ENCODE peak calls at places on chromosomes 2 and 18, in seven cellular contexts. Y is mesendoderm, Q is H9, G is GM23248, T is MM.1S, S is trophoblast cell, C is A549. M is an unnamed sample.

GRCh38 chr2:108367014-108367413 is 10.7 kb upstream of the SULT1C4 start:
- DNase-seq in Y (no peak), Q (no peak), G (no peak), T (no peak), S (peak; percentile 39), C (no peak), M (no peak)

GRCh38 chr18:67735506-67735905 is 219.0 kb upstream of the DSEL start:
- DNase-seq in Y (no peak), Q (no peak), G (no peak), T (peak; percentile 14), S (no peak), C (no peak), M (no peak)

GRCh38 chr18:49691177-49691608 is 122.1 kb downstream of the ACAA2 start:
- DNase-seq in Y (no peak), Q (no peak), G (peak; percentile 96), T (no peak), S (no peak), C (peak; percentile 12), M (no peak)

GRCh38 chr18:62899534-62899933 is 184.2 kb downstream of the PHLPP1 start:
- DNase-seq in Y (no peak), Q (no peak), G (no peak), T (no peak), S (peak; percentile 16), C (no peak), M (no peak)

GRCh38 chr18:35592298-35592697 is 10.8 kb downstream of the GALNT1 start:
- DNase-seq in Y (no peak), Q (no peak), G (no peak), T (no peak), S (no peak), C (no peak), M (no peak)

GRCh38 chr2:168350380-168350779 is 103.0 kb upstream of the STK39 start:
- DNase-seq in Y (no peak), Q (no peak), G (no peak), T (no peak), S (no peak), C (no peak), M (no peak)

GRCh38 chr2:98367721-98368120 is 21.5 kb downstream of the CNGA3 start:
- DNase-seq in Y (no peak), Q (no peak), G (no peak), T (no peak), S (no peak), C (no peak), M (no peak)

GRCh38 chr18:31042391-31043181 is at the start of gene DSC3:
- DNase-seq in Y (peak; percentile 74), Q (peak; percentile 66), G (no peak), T (no peak), S (peak; percentile 56), C (peak; percentile 39), M (peak; percentile 70)

GRCh38 chr2:126664234-126664633 is 8.3 kb downstream of the GYPC start:
- DNase-seq in Y (no peak), Q (no peak), G (no peak), T (peak; percentile 68), S (no peak), C (no peak), M (no peak)

GRCh38 chr2:138814123-138814883 is 34.1 kb upstream of the NXPH2 start:
- DNase-seq in Y (peak; percentile 54), Q (peak; percentile 36), G (no peak), T (peak; percentile 14), S (peak; percentile 32), C (peak; percentile 18), M (no peak)

GRCh38 chr2:96205888-96206287 is 2.7 kb downstream of the STARD7 start:
- DNase-seq in Y (no peak), Q (no peak), G (peak; percentile 92), T (no peak), S (peak; percentile 35), C (no peak), M (no peak)

GRCh38 chr18:71136487-71136886 is 847.6 kb downstream of the SOCS6 start:
- DNase-seq in Y (no peak), Q (no peak), G (no peak), T (no peak), S (no peak), C (no peak), M (no peak)

GRCh38 chr18:71130351-71130750 is 841.5 kb downstream of the SOCS6 start:
- DNase-seq in Y (no peak), Q (no peak), G (no peak), T (no peak), S (no peak), C (no peak), M (no peak)

GRCh38 chr18:71134122-71134521 is 845.3 kb downstream of the SOCS6 start:
- DNase-seq in Y (no peak), Q (no peak), G (no peak), T (no peak), S (no peak), C (no peak), M (no peak)

DNA sequence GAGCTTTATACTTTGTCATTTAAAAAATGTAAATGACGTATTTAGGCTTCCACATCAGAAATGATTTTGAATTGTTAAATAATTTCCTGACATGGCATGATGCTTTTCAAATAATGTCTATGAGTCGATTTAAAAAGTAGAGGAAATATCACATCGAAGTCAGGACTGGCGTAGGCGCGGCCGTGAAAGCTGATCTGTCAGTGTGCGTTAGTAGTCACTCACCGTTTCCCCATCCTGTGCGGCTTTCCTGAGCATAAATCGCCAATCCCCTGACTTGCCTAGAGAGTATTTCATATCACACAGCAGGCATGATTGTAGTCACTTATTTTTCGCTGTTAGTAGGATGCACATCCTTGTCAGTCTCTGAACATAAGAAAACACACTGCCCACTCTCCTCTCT is 843.1 kb downstream of the SOCS6 start:
- DNase-seq in Y (no peak), Q (no peak), G (no peak), T (no peak), S (no peak), C (no peak), M (no peak)
- H3K27ac ChIP-seq in Y (no peak overlapping the region), Q (no peak overlapping the region), G (no peak overlapping the region), T (no peak overlapping the region), S (no peak overlapping the region), C (no peak overlapping the region), M (no peak overlapping the region)

GRCh38 chr18:55868909-55869308 is 280.9 kb upstream of the TCF4 start:
- DNase-seq in Y (no peak), Q (no peak), G (peak; percentile 57), T (no peak), S (peak; percentile 51), C (no peak), M (no peak)
- H3K4me2 ChIP-seq in Y (no peak overlapping the region), Q (no peak overlapping the region), G (peak overlapping the region; percentile 72), T (no peak overlapping the region), S (no peak overlapping the region), C (no peak overlapping the region), M (no peak overlapping the region)

DNA sequence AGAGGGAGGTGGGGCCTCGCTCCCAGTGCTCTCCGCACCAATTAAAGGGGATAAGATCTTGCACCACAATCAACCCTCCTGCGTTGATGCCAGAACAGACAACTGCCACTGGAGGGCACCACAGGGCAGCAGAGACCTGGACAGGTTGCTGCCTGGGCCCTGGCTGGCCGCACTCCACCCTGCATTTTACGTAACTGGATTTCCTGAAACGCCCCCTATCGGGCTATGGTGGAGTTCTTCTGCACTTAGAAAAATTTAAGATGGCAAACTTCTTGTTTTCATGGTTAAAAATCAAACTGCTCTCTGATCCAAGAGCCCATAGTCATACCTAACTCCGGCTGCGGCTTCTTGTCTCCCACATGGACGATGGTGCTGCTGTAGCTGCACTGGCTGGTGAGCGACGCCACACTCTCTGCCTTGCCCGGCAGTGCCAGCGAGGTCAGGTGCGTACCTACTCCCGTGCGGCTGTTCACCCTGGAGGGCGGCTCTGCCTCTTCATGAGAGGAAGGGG is 16.8 kb upstream of the HES6 start:
- DNase-seq in Y (peak; percentile 97), Q (peak; percentile 97), G (peak; percentile 70), T (peak; percentile 88), S (peak; percentile 84), C (peak; percentile 95), M (peak; percentile 93)
- H3K27ac ChIP-seq in Y (no peak overlapping the region), Q (no peak overlapping the region), G (no peak overlapping the region), T (no peak overlapping the region), S (no peak overlapping the region), C (no peak overlapping the region), M (no peak overlapping the region)

GRCh38 chr2:63888053-63888452 is 46.4 kb downstream of the UGP2 start:
- DNase-seq in Y (no peak), Q (no peak), G (no peak), T (no peak), S (no peak), C (no peak), M (no peak)
- H3K4me2 ChIP-seq in Y (no peak overlapping the region), Q (no peak overlapping the region), G (no peak overlapping the region), T (no peak overlapping the region), S (no peak overlapping the region), C (no peak overlapping the region), M (no peak overlapping the region)

M was measured in hepatocyte.